ENCODE peak calls at places on chromosomes 2 and 18, in six cellular contexts. Z, L, G, T, Q and R are unnamed samples.
A peak's percentile ranks its signal among the peaks of the same experiment; 100 is the strongest.

GRCh38 chr18:36297419-36298112 is at the start of gene FHOD3:
- DNase-seq in G (peak; percentile 47), L (peak; percentile 66), Q (peak; percentile 45), Z (peak; percentile 63), T (no peak), R (peak; percentile 55)

GRCh38 chr2:42917374-42918017 is 125.1 kb upstream of the HAAO start:
- DNase-seq in Z (peak; percentile 55), G (peak; percentile 74), Q (no peak), T (no peak), L (peak; percentile 95), R (no peak)

GRCh38 chr2:112869258-112869842 is 32.8 kb upstream of the IL1B start:
- DNase-seq in T (no peak), L (peak; percentile 80), Z (peak; percentile 85), Q (peak; percentile 99), G (peak; percentile 94), R (no peak)

GRCh38 chr2:237309011-237309410 is 105.0 kb downstream of the COL6A3 start:
- DNase-seq in G (peak; percentile 54), T (no peak), Q (no peak), L (peak; percentile 76), Z (no peak), R (no peak)

GRCh38 chr2:20638014-20638413 is 12.9 kb downstream of the HS1BP3 start:
- DNase-seq in G (no peak), L (no peak), T (no peak), Q (no peak), Z (no peak), R (no peak)

GRCh38 chr2:29377788-29378187 is 262.6 kb downstream of the CLIP4 start:
- DNase-seq in L (no peak), Z (no peak), Q (no peak), T (no peak), G (no peak), R (no peak)

GRCh38 chr2:25567406-25567805 is 106.0 kb downstream of the DTNB start:
- DNase-seq in Z (no peak), G (peak; percentile 83), L (peak; percentile 73), Q (peak; percentile 59), T (peak; percentile 67), R (no peak)

GRCh38 chr2:30601375-30601774 is 154.3 kb downstream of the LCLAT1 start:
- DNase-seq in Q (no peak), L (peak; percentile 18), G (peak; percentile 60), T (no peak), Z (no peak), R (no peak)

GRCh38 chr18:47928466-47928865 is 2.0 kb downstream of the SMAD2 start:
- DNase-seq in Q (no peak), T (no peak), G (peak; percentile 49), L (peak; percentile 77), Z (no peak), R (no peak)

GRCh38 chr2:172461591-172462392 is 34.4 kb downstream of the ITGA6 start:
- DNase-seq in L (peak; percentile 41), G (peak; percentile 46), Z (peak; percentile 70), Q (peak; percentile 82), T (no peak), R (peak; percentile 45)

GRCh38 chr18:67386028-67386427 is 130.5 kb downstream of the DSEL start:
- DNase-seq in Q (no peak), G (peak; percentile 54), T (no peak), L (no peak), Z (no peak), R (no peak)

GRCh38 chr2:109348645-109349554 is 219.9 kb downstream of the SH3RF3 start:
- DNase-seq in Q (no peak), Z (no peak), T (no peak), L (no peak), G (no peak), R (no peak)

GRCh38 chr2:173751245-173751975 is 213.8 kb downstream of the SP3 start:
- DNase-seq in Q (no peak), G (no peak), L (no peak), Z (no peak), T (no peak), R (no peak)

GRCh38 chr2:226995625-226996041 is 159.8 kb downstream of the RHBDD1 start:
- DNase-seq in G (peak; percentile 74), T (no peak), L (peak; percentile 76), Q (peak; percentile 22), Z (no peak), R (no peak)

GRCh38 chr2:41119489-41119888 is 667.6 kb upstream of the SLC8A1 start:
- DNase-seq in Z (no peak), G (no peak), L (no peak), Q (no peak), T (no peak), R (no peak)

GRCh38 chr2:191150451-191151314 is at the start of gene STAT4:
- DNase-seq in G (peak; percentile 37), Q (peak; percentile 71), T (peak; percentile 45), L (peak; percentile 58), Z (peak; percentile 77), R (peak; percentile 42)

GRCh38 chr18:75801178-75801577 is 373.7 kb upstream of the SMIM21 start:
- DNase-seq in L (no peak), Q (no peak), T (no peak), G (no peak), Z (no peak), R (no peak)

GRCh38 chr2:120675460-120676130 is 60.1 kb upstream of the GLI2 start:
- DNase-seq in G (peak; percentile 66), Z (no peak), Q (peak; percentile 75), L (peak; percentile 72), T (no peak), R (peak; percentile 71)

GRCh38 chr2:127052771-127053691 is 53.9 kb downstream of the BIN1 start:
- DNase-seq in L (no peak), Z (peak; percentile 29), T (no peak), G (no peak), Q (no peak), R (no peak)

GRCh38 chr2:9800975-9801723 is 42.1 kb upstream of the TAF1B start:
- DNase-seq in T (no peak), G (peak; percentile 39), Q (no peak), Z (peak; percentile 76), L (peak; percentile 45), R (no peak)

GRCh38 chr2:212912445-212913103 is 238.8 kb downstream of the IKZF2 start:
- DNase-seq in Q (peak; percentile 74), T (no peak), G (peak; percentile 82), L (peak; percentile 88), Z (no peak), R (no peak)

GRCh38 chr2:126370208-126370607 is 285.8 kb upstream of the GYPC start:
- DNase-seq in T (no peak), L (peak; percentile 4), Z (no peak), G (peak; percentile 55), Q (no peak), R (no peak)

GRCh38 chr2:224847961-224848850 is 132.0 kb upstream of the CCDC195 start:
- DNase-seq in Q (peak; percentile 10), G (peak; percentile 96), Z (no peak), T (no peak), L (peak; percentile 96), R (no peak)

GRCh38 chr2:224850081-224850480 is 133.9 kb upstream of the CCDC195 start:
- DNase-seq in G (no peak), Q (no peak), L (no peak), Z (no peak), T (no peak), R (no peak)

GRCh38 chr2:224847431-224847830 is 131.3 kb upstream of the CCDC195 start:
- DNase-seq in T (no peak), G (no peak), Z (no peak), L (peak; percentile 52), Q (no peak), R (no peak)

GRCh38 chr2:224849264-224849663 is 133.1 kb upstream of the CCDC195 start:
- DNase-seq in Q (no peak), G (no peak), L (no peak), Z (no peak), T (no peak), R (no peak)
- TF ChIP-seq CTCF in Q (no peak), G (no peak), L (no peak), Z (no peak), T (no peak), R (no peak)

DNA sequence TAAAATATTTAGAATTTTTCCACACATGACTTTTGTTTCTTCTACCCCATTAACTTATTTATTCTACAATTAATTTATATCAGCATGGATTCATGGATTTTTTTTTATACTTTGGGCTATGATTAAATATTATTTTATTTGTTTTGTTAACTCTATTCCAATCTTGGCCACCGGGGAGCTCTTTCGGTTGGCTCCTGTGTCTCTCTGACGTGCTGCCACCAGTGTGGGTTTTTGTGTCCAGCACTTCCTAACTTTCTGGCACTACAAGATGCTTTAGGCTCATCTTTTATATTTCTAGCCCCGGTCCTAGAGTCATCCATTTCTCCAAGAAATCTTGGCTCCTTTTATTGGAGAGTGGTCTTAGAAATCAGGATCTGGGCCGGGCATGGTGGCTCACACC is 18.9 kb downstream of the AQP12B start:
- DNase-seq in Z (no peak), T (no peak), L (no peak), Q (no peak), G (no peak), R (no peak)
- TF ChIP-seq CTCF in Z (no peak), T (no peak), L (peak; percentile 7), Q (no peak), G (no peak), R (no peak)

GRCh38 chr18:62632788-62633455 is 82.4 kb upstream of the PHLPP1 start:
- DNase-seq in L (no peak), G (no peak), T (no peak), Z (no peak), Q (no peak), R (no peak)

GRCh38 chr18:62637403-62637802 is 77.9 kb upstream of the PHLPP1 start:
- DNase-seq in G (no peak), L (no peak), T (no peak), Q (no peak), Z (no peak), R (no peak)

GRCh38 chr18:62634991-62635630 is 80.2 kb upstream of the PHLPP1 start:
- DNase-seq in Z (no peak), L (no peak), T (no peak), Q (no peak), G (no peak), R (no peak)

GRCh38 chr18:62634471-62634870 is 80.9 kb upstream of the PHLPP1 start:
- DNase-seq in Z (no peak), L (no peak), Q (no peak), G (no peak), T (no peak), R (no peak)

GRCh38 chr18:62637807-62638687 is 77.3 kb upstream of the PHLPP1 start:
- DNase-seq in Q (peak; percentile 75), Z (no peak), T (no peak), G (no peak), L (peak; percentile 5), R (no peak)
- TF ChIP-seq CTCF in Q (peak; percentile 31), Z (no peak), T (peak; percentile 82), G (peak; percentile 54), L (peak; percentile 49), R (no peak)

DNA sequence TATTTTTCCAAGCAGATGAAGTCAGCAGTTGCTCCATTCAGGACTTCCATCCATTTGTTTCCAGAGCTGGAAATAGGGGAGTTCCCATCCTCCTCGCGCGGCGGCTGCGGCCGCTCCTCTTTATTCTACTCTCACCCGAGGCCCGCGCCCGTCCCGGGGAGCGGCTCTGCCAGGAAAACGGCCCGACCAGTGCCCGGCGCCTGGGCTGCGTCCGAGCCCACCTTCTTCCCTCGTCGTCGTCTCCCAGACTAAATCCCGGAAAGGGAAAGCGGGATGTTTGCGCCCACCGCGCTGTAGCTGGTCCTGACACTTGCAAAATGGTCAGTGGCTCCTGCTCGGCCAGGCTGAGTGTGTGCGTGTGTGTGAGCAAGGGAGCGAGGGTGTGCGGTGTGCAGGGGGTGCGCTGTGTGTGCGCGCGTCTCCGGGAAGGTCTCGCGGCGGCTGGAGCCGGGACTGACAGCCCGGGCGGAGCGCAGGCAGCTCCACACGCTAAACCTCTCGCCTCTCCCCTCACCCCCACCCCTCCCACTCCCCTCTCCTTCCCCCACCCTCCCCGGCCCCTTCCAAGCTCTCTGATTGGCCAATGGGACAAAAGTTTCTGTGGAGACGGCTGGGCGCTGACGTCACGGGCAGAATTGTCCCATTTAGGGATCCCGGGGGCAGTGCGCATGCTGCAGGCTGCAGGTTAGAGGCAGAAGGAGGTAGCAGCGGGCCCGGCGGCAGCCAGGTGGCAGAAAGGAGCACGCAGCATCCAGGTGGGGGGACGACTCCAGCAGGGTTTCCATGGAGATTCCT is at the start of gene NOL4:
- DNase-seq in T (no peak), L (peak; percentile 0), Z (peak; percentile 38), G (peak; percentile 2), Q (peak; percentile 75), R (peak; percentile 80)
- TF ChIP-seq CTCF in T (no peak), L (no peak), Z (no peak), G (no peak), Q (no peak), R (no peak)